ENCODE peak calls at places on chromosome 11, in four cellular contexts. T, Y, H and F are unnamed samples.

GRCh38 chr11:18011633-18012313 is 1.1 kb downstream of the SERGEF start:
- DNase-seq in Y (no peak), H (no peak), T (no peak), F (no peak)

GRCh38 chr11:76419896-76420295 is 24.9 kb upstream of the EMSY start:
- DNase-seq in T (no peak), Y (no peak), H (no peak), F (peak)

GRCh38 chr11:133936551-133936950 is 20.2 kb downstream of the IGSF9B start:
- DNase-seq in T (no peak), H (no peak), Y (no peak), F (no peak)

GRCh38 chr11:110092577-110093406 is at the start of gene ZC3H12C:
- DNase-seq in T (peak), Y (peak), H (peak), F (peak)

GRCh38 chr11:120400564-120401364 is 64.6 kb downstream of the ARHGEF12 start:
- DNase-seq in T (no peak), Y (peak), H (peak), F (no peak)

GRCh38 chr11:118870396-118871343 is 13.0 kb upstream of the CXCR5 start:
- DNase-seq in H (no peak), Y (peak), T (peak), F (no peak)

GRCh38 chr11:62508336-62509058 is 38.1 kb downstream of the AHNAK start:
- DNase-seq in Y (peak), T (peak), H (peak), F (no peak)

GRCh38 chr11:12019337-12019736 is 10.9 kb upstream of the DKK3 start:
- DNase-seq in T (no peak), Y (peak), H (no peak), F (no peak)

GRCh38 chr11:10779086-10779485 is 28.0 kb downstream of the CTR9 start:
- DNase-seq in T (no peak), H (no peak), Y (no peak), F (no peak)

GRCh38 chr11:100557830-100558611 is 129.1 kb upstream of the ARHGAP42 start:
- DNase-seq in Y (peak), H (peak), T (no peak), F (no peak)

GRCh38 chr11:2462092-2462985 is 17.5 kb downstream of the KCNQ1 start:
- DNase-seq in H (no peak), Y (no peak), T (no peak), F (no peak)

GRCh38 chr11:113440816-113441215 is 34.4 kb downstream of the DRD2 start:
- DNase-seq in Y (no peak), H (no peak), T (no peak), F (no peak)

GRCh38 chr11:106216281-106216680 is 138.8 kb downstream of the AASDHPPT start:
- DNase-seq in T (no peak), H (no peak), Y (no peak), F (no peak)

GRCh38 chr11:44559207-44559943 is 6.1 kb upstream of the CD82 start:
- DNase-seq in H (no peak), Y (no peak), T (peak), F (peak)

GRCh38 chr11:63913866-63914830 is 2.8 kb downstream of the RCOR2 start:
- DNase-seq in Y (no peak), T (no peak), H (no peak), F (no peak)

GRCh38 chr11:10418259-10418949 is 36.7 kb upstream of the AMPD3 start:
- DNase-seq in T (no peak), Y (peak), H (peak), F (no peak)

GRCh38 chr11:104254347-104254746 is 90.4 kb upstream of the PDGFD start:
- DNase-seq in H (peak), Y (no peak), T (peak), F (peak)

GRCh38 chr11:33324211-33324985 is 67.2 kb downstream of the HIPK3 start:
- DNase-seq in H (no peak), Y (no peak), T (no peak), F (no peak)

GRCh38 chr11:2143652-2144548 is 4.7 kb upstream of the IGF2 start:
- DNase-seq in Y (no peak), T (no peak), H (peak), F (no peak)

GRCh38 chr11:124481365-124482323 is 36.1 kb upstream of the OR8B8 start:
- DNase-seq in H (peak), Y (peak), T (peak), F (peak)

GRCh38 chr11:5380740-5381342 is 2.8 kb upstream of the OR51M1 start:
- DNase-seq in Y (peak), T (peak), H (peak), F (peak)

GRCh38 chr11:47158242-47158641 is 18.4 kb downstream of the ARFGAP2 start:
- DNase-seq in H (no peak), Y (no peak), T (no peak), F (no peak)

GRCh38 chr11:17780668-17781067 is 46.1 kb downstream of the KCNC1 start:
- DNase-seq in T (no peak), H (no peak), Y (no peak), F (no peak)

DNA sequence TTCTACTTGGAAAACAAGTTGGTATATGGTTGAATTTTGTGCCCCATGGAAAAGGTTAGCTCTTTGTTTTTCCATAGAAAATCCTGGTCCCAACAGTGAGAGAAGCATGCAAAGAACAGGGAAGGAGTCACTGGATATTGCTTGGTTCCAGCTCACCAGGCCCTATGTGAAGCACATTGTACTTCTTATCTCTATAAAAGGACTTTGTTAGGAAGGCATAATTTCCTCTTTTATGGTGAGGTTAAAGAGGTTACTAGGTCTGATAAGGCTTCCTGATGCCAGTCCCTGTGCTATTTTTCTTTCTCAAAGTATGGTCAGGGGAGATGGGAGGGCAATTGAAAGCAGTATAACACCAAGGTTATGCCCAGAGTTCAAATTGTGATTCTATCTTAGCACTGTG is 162.6 kb downstream of the KIF18A start:
- DNase-seq in T (no peak), Y (no peak), H (no peak), F (no peak)
- H3K9ac ChIP-seq in T (no peak), Y (no peak), H (no peak), F (no peak)

DNA sequence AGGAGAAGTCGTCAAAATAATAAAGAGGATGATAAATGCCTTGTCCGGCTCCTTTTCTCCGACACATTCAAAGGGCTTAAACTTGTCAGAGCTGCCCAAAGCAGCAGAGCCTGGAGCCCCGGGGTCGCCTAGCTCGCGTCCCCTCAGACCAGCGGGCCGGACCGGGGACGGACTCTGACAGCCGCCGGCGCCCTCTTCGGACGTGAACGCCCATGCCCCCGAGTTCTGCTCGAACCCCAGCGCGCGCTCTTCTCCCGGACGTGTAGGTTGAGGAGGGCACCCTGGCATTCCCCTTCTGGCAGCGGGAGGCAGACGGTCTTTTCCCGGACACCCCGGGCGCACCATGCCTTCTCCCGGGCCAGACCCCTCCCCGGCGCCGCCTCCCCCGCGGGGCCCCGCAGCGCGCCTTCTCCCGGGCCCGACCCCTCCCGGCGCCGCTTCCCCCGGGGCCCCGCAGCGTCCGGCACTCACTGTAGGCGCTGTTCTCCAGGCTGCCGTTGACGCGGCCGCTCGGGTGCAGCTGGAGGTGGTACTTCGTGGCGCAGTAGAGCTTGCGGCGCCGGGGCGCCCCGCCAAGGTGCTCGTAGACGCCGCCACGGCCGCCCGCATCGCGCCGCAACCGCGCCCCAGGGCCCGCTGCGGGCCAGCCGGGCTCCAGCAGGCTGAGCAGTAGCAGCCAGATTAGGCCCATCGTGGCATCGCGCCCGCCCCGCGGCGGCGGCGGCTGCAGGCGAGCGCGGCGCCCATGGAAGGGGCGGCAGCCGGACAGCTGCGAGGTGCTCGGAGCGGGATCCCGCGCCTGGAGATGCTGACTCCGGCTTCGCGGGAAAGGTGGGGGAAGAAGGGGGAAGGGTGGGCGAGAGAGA is 740 bp downstream of the FGF3 start:
- DNase-seq in H (no peak), T (no peak), Y (no peak), F (no peak)
- H3K4me3 ChIP-seq in H (no peak), T (no peak), Y (no peak), F (peak)

GRCh38 chr11:20208622-20209090 is 48.4 kb upstream of the DBX1 start:
- DNase-seq in H (no peak), T (no peak), Y (no peak), F (no peak)

GRCh38 chr11:20207781-20208621 is 47.7 kb upstream of the DBX1 start:
- DNase-seq in T (no peak), Y (peak), H (peak), F (no peak)

GRCh38 chr11:20211691-20212090 is 51.4 kb upstream of the DBX1 start:
- DNase-seq in T (peak), H (no peak), Y (no peak), F (no peak)

GRCh38 chr11:20213790-20214189 is 53.5 kb upstream of the DBX1 start:
- DNase-seq in Y (no peak), H (no peak), T (peak), F (no peak)
- H3K9ac ChIP-seq in Y (no peak), H (no peak), T (peak), F (no peak)

DNA sequence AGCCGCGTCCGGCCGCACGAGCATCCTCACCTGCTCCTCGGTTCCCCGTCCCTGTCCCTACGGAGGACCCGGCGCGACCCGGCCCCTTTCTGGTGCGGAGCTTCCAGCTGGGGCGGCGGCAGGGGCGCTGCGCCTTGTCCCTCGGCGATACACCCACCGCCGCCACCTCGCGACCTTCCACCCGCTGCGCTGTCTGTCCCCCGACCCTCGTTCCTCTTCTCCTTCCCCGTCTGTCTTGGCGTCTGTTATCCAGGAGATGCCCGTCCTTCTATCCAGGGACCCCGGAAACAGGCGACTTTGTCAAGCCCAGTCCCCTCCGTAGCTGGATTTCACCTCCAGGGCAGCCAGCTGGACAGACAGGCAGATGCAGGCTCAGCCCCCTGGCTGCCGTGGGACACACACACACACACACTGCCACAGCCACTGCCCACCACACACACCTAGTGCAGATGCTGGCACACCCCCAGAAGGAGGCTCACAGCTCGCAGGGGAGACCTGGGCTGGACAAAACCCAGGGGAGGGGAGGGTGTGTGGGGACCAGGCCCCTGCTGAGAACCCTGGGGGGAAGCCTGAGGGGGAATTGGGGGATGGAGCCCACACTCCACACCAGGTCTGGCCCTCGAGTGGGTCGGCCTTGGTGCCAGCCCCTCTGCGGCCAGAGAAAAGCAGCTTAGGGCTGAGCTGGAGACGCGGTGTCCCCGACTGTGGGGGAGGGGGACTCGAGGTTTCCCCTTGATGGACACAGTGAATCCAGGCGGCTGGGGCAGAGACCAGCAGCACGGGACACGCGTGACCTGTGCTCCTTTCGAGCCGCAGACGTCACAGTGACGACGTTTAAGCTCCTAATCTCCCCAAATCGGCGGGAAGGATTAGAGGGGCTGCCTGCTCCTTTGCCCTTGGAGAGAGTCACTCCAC is 781 bp downstream of the DRD4 start:
- DNase-seq in H (no peak), T (no peak), Y (no peak), F (no peak)
- H3K4me3 ChIP-seq in H (peak), T (no peak), Y (peak), F (no peak)

GRCh38 chr11:45805305-45806071 is 539 bp downstream of the SLC35C1 start:
- DNase-seq in Y (peak), H (peak), T (no peak), F (peak)

GRCh38 chr11:45804806-45805304 is at the start of gene SLC35C1:
- DNase-seq in H (peak), Y (peak), T (peak), F (peak)

GRCh38 chr11:45806937-45807791 is 2.2 kb downstream of the SLC35C1 start:
- DNase-seq in Y (no peak), H (no peak), T (no peak), F (no peak)

GRCh38 chr11:45807792-45808238 is 2.9 kb downstream of the SLC35C1 start:
- DNase-seq in H (no peak), Y (no peak), T (no peak), F (no peak)

GRCh38 chr11:45806072-45806933 is 1.4 kb downstream of the SLC35C1 start:
- DNase-seq in H (no peak), T (no peak), Y (no peak), F (no peak)
- H3K9ac ChIP-seq in H (peak), T (no peak), Y (peak), F (peak)

DNA sequence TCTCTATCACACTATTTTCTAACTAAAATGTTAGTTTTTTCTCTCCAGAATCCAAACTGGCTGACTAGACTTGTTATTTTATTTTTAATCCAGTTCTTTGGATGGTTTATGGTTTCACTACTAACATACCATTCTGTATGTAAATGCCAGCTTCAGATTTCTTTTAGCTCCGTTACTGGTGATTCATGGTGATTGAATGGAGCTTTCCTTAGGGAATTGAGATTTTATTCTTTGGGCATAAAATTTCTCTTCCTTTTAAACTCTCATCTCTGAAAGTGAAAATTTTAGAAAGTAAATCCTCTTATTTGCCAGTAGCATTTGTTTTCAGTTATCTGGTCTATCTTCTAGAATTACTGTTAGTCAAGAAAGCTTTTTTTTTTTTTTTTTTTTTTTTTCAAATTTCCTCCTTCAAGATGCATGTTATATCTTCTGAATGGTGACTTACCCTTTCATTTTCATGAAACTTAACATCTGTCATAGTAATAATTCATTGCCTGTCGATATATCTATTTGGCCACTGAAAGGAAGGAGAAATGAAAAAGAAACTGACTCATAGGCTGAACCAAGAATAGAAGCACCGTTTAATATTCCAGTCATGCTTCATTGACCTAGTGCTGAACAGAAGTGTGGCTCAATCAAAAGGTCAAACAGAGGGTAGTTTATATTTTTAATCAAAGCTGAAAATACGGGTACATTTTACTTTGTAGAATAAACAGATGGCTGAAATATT is 6.4 kb downstream of the ENDOD1 start:
- DNase-seq in T (peak), Y (peak), H (peak), F (no peak)
- H3K4me3 ChIP-seq in T (no peak), Y (no peak), H (peak), F (no peak)

GRCh38 chr11:73142128-73142377 is at the start of gene FCHSD2:
- DNase-seq in Y (no peak), T (no peak), H (no peak), F (no peak)
- H3K9ac ChIP-seq in Y (peak), T (peak), H (peak), F (peak)

GRCh38 chr11:102470257-102470656 is 17.7 kb upstream of the TMEM123 start:
- DNase-seq in H (no peak), Y (no peak), T (peak), F (no peak)
- H3K4me3 ChIP-seq in H (no peak), Y (no peak), T (no peak), F (no peak)

GRCh38 chr11:73519266-73519665 is 78.6 kb downstream of the FAM168A start:
- DNase-seq in H (no peak), T (no peak), Y (no peak), F (no peak)

GRCh38 chr11:73520358-73521061 is 77.4 kb downstream of the FAM168A start:
- DNase-seq in H (peak), T (no peak), Y (peak), F (no peak)

GRCh38 chr11:73516080-73516479 is 81.8 kb downstream of the FAM168A start:
- DNase-seq in H (no peak), T (no peak), Y (no peak), F (no peak)

GRCh38 chr11:73521621-73522020 is 76.3 kb downstream of the FAM168A start:
- DNase-seq in T (no peak), H (no peak), Y (peak), F (no peak)

DNA sequence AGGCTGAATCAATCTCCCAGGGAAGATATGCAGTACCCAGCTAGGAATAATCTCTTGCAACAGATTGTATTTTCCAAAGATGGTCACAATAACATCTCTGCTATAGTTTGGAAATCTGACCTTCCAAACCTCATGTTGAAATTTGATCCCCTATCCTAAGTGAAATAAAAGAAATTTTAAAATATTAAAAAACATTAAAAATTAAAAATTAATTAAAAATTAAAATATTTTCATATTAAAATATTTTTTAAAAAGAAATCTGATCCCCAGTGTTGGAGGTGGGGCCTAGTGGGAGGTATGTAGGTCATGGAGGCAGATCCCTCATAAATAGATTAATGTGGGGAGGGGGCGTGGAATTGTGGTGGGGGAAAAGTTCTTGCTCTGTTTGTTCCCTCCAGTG is 79.7 kb downstream of the FAM168A start:
- DNase-seq in H (no peak), T (no peak), Y (no peak), F (no peak)
- H3K9ac ChIP-seq in H (no peak), T (no peak), Y (no peak), F (no peak)